ENCODE peak calls at places on chromosome 20, in seven cellular contexts. F, M, H, B, E, X and Q are unnamed samples. For H3K9me3 and H3K4me1, the result is how much of the 10 kb centered on the place peaks cover.

GRCh38 chr20:32605167-32605656 is 20.1 kb upstream of the NOL4L start:
- DNase-seq in F (peak), M (no peak), H (no peak), B (peak), E (no peak), X (no peak), Q (peak)

GRCh38 chr20:40890635-40891034 is 138.0 kb upstream of the TOP1 start:
- DNase-seq in F (no peak), M (no peak), H (no peak), B (no peak), E (no peak), X (no peak), Q (no peak)

GRCh38 chr20:50320910-50321796 is 130.5 kb downstream of the CEBPB start:
- DNase-seq in F (peak), M (no peak), H (no peak), B (peak), E (peak), X (no peak), Q (peak)

GRCh38 chr20:53611449-53611894 is 17.8 kb upstream of the ZNF217 start:
- DNase-seq in F (peak), M (peak), H (peak), B (no peak), E (no peak), X (no peak), Q (peak)

GRCh38 chr20:53872561-53873248 is 197.7 kb downstream of the BCAS1 start:
- DNase-seq in F (no peak), M (no peak), H (peak), B (no peak), E (no peak), X (peak), Q (peak)

GRCh38 chr20:13397300-13397724 is 176.2 kb downstream of the ISM1 start:
- DNase-seq in F (no peak), M (no peak), H (no peak), B (no peak), E (no peak), X (no peak), Q (no peak)

GRCh38 chr20:11247059-11247630 is 573.3 kb upstream of the JAG1 start:
- DNase-seq in F (no peak), M (no peak), H (no peak), B (no peak), E (no peak), X (no peak), Q (no peak)

GRCh38 chr20:409697-410559 is 1.8 kb downstream of the RBCK1 start:
- DNase-seq in F (peak), M (no peak), H (no peak), B (no peak), E (no peak), X (no peak), Q (no peak)

GRCh38 chr20:4152696-4153235 is 137.4 kb upstream of the RNF24 start:
- DNase-seq in F (no peak), M (no peak), H (no peak), B (peak), E (no peak), X (no peak), Q (no peak)

GRCh38 chr20:8633366-8633765 is 435.5 kb upstream of the PLCB4 start:
- DNase-seq in F (no peak), M (no peak), H (no peak), B (no peak), E (no peak), X (no peak), Q (peak)

GRCh38 chr20:57746832-57747404 is 37.1 kb upstream of the PMEPA1 start:
- DNase-seq in F (no peak), M (no peak), H (no peak), B (no peak), E (no peak), X (no peak), Q (no peak)

GRCh38 chr20:36267605-36268500 is 31.6 kb downstream of the AAR2 start:
- DNase-seq in F (no peak), M (no peak), H (no peak), B (no peak), E (no peak), X (no peak), Q (no peak)

GRCh38 chr20:31667315-31668285 is 29.9 kb downstream of the COX4I2 start:
- DNase-seq in F (no peak), M (no peak), H (no peak), B (no peak), E (no peak), X (no peak), Q (no peak)

GRCh38 chr20:18103497-18103896 is 34.2 kb upstream of the KAT14 start:
- DNase-seq in F (no peak), M (no peak), H (no peak), B (no peak), E (no peak), X (no peak), Q (no peak)

GRCh38 chr20:57589728-57590484 is 29.0 kb downstream of the PCK1 start:
- DNase-seq in F (peak), M (no peak), H (no peak), B (no peak), E (peak), X (no peak), Q (no peak)

GRCh38 chr20:33612001-33612400 is 50.1 kb upstream of the C20orf144 start:
- DNase-seq in F (no peak), M (no peak), H (no peak), B (no peak), E (no peak), X (no peak), Q (no peak)

GRCh38 chr20:56630086-56630493 is 984 bp downstream of the TFAP2C start:
- DNase-seq in F (peak), M (no peak), H (no peak), B (no peak), E (peak), X (no peak), Q (peak)

GRCh38 chr20:8766868-8767390 is 302.0 kb upstream of the PLCB4 start:
- DNase-seq in F (no peak), M (no peak), H (no peak), B (no peak), E (no peak), X (no peak), Q (no peak)

GRCh38 chr20:17985388-17986018 is 16.7 kb downstream of the MGME1 start:
- DNase-seq in F (peak), M (no peak), H (no peak), B (no peak), E (no peak), X (no peak), Q (no peak)

GRCh38 chr20:967796-968742 is 34.0 kb downstream of the RSPO4 start:
- DNase-seq in F (no peak), M (no peak), H (no peak), B (no peak), E (no peak), X (no peak), Q (no peak)

GRCh38 chr20:5531318-5532081 is 214.7 kb upstream of the PROKR2 start:
- DNase-seq in F (no peak), M (no peak), H (no peak), B (peak), E (no peak), X (no peak), Q (no peak)

GRCh38 chr20:57576002-57576401 is 15.1 kb downstream of the PCK1 start:
- DNase-seq in F (no peak), M (no peak), H (no peak), B (no peak), E (no peak), X (no peak), Q (no peak)

GRCh38 chr20:13449868-13450441 is 188.8 kb downstream of the TASP1 start:
- DNase-seq in F (no peak), M (no peak), H (no peak), B (no peak), E (no peak), X (no peak), Q (no peak)

GRCh38 chr20:41018153-41018552 is 10.5 kb upstream of the TOP1 start:
- DNase-seq in F (no peak), M (no peak), H (no peak), B (no peak), E (no peak), X (no peak), Q (no peak)

GRCh38 chr20:46505501-46505900 is 7.9 kb downstream of the ZNF334 start:
- DNase-seq in F (no peak), M (no peak), H (no peak), B (no peak), E (no peak), X (no peak), Q (no peak)

GRCh38 chr20:57881466-57882405 is 171.9 kb upstream of the PMEPA1 start:
- DNase-seq in F (no peak), M (peak), H (no peak), B (no peak), E (no peak), X (no peak), Q (no peak)

GRCh38 chr20:46899619-46900018 is 5.0 kb downstream of the EYA2 start:
- DNase-seq in F (no peak), M (no peak), H (no peak), B (no peak), E (no peak), X (no peak), Q (no peak)

GRCh38 chr20:62631336-62632317 is 10.7 kb upstream of the SLCO4A1 start:
- DNase-seq in F (no peak), M (no peak), H (no peak), B (no peak), E (peak), X (no peak), Q (no peak)

GRCh38 chr20:32626859-32627636 is 41.9 kb upstream of the NOL4L start:
- DNase-seq in F (peak), M (no peak), H (peak), B (no peak), E (no peak), X (peak), Q (no peak)

GRCh38 chr20:17225891-17226409 is 890 bp upstream of the PCSK2 start:
- DNase-seq in F (no peak), M (no peak), H (no peak), B (no peak), E (peak), X (no peak), Q (peak)

GRCh38 chr20:8143474-8143873 is 11.4 kb downstream of the PLCB1 start:
- DNase-seq in F (no peak), M (no peak), H (no peak), B (no peak), E (no peak), X (no peak), Q (no peak)

GRCh38 chr20:23293689-23294088 is 56.9 kb upstream of the NXT1 start:
- DNase-seq in F (peak), M (no peak), H (no peak), B (peak), E (no peak), X (no peak), Q (no peak)

GRCh38 chr20:30811896-30812671 is 445.4 kb upstream of the DEFB115 start:
- DNase-seq in F (no peak), M (no peak), H (no peak), B (no peak), E (peak), X (no peak), Q (peak)

GRCh38 chr20:58325914-58326313 is 16.4 kb downstream of the RAB22A start:
- DNase-seq in F (no peak), M (no peak), H (no peak), B (no peak), E (no peak), X (no peak), Q (no peak)

GRCh38 chr20:44070139-44070900 is 116.7 kb downstream of the JPH2 start:
- DNase-seq in F (no peak), M (peak), H (peak), B (peak), E (peak), X (peak), Q (no peak)

GRCh38 chr20:16011061-16011460 is 562.2 kb downstream of the KIF16B start:
- DNase-seq in F (no peak), M (no peak), H (no peak), B (no peak), E (no peak), X (no peak), Q (no peak)

GRCh38 chr20:38249536-38250310 is 10.8 kb downstream of the KIAA1755 start:
- DNase-seq in F (no peak), M (no peak), H (no peak), B (no peak), E (no peak), X (no peak), Q (no peak)

GRCh38 chr20:57779401-57780003 is 69.7 kb upstream of the PMEPA1 start:
- DNase-seq in F (no peak), M (no peak), H (no peak), B (no peak), E (no peak), X (no peak), Q (no peak)

GRCh38 chr20:15799871-15800270 is 773.4 kb downstream of the KIF16B start:
- DNase-seq in F (no peak), M (no peak), H (no peak), B (no peak), E (no peak), X (no peak), Q (peak)

GRCh38 chr20:61598586-61598985 is 346.5 kb downstream of the CDH4 start:
- DNase-seq in F (no peak), M (no peak), H (no peak), B (no peak), E (no peak), X (no peak), Q (no peak)
- H3K9me3 ChIP-seq in F (under half), M (under half), H (under half), B (under half), E (half or more), X (under half), Q (under half)

DNA sequence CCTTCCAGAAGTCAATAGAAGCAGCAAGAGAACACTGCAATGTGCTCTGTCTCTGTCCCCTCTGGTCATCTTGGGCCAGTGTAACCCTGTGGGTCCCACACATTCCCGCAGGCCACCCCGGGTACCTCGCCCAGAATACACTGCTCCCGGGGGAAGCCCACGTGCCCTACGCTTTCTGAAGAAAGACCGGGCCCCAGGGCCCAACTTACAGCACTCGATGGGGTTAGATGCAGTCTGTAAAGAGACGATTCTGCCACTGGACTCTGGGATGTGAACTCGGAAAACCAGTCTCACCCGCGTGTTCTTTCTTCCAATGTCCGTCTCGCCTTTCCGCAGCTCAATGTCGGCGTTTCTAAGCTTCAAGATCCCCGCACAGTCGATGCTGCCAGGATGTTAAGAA is 68.7 kb downstream of the NFATC2 start:
- DNase-seq in F (no peak), M (no peak), H (no peak), B (no peak), E (no peak), X (no peak), Q (no peak)
- H3K4me1 ChIP-seq in F (under half), M (under half), H (under half), B (under half), E (under half), X (under half), Q (under half)

GRCh38 chr20:24813080-24813479 is 136.0 kb upstream of the CST7 start:
- DNase-seq in F (no peak), M (no peak), H (no peak), B (no peak), E (no peak), X (no peak), Q (no peak)

GRCh38 chr20:24815196-24815815 is 133.8 kb upstream of the CST7 start:
- DNase-seq in F (no peak), M (no peak), H (no peak), B (no peak), E (no peak), X (no peak), Q (no peak)

GRCh38 chr20:24815931-24816330 is 133.1 kb upstream of the CST7 start:
- DNase-seq in F (no peak), M (no peak), H (no peak), B (no peak), E (no peak), X (no peak), Q (no peak)

GRCh38 chr20:24813936-24814335 is 135.1 kb upstream of the CST7 start:
- DNase-seq in F (no peak), M (no peak), H (no peak), B (no peak), E (no peak), X (no peak), Q (no peak)

DNA sequence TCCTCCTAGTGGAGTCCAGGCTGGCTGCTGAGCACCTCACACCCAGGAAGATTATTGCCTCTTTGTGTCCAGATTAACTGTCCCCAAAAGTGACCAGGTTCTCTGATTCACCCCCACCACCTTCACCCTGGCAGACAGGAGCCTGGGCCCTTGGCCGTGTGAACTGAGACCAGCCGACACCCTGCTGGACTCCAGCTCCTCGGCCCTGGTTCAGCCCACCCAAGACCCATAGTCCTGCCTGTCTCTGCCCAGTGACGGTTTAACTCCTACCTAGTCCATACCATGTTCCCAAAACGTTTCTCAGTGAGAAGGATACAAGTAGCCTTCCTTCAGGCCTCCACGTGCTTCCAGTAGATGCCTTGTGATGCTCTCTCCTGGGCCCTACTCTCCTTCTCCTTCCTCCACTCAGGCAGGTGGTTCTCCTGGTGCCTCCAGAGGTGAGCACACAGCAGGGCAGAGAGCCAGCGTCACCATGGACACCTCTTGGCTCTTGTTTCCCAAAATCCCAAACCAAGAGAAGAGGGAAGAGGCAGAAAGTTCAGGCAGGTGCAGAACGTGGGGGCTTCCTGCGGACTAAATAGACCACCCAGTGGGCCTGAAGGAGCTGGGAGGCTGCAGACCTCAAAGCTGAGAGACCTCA is 134.4 kb upstream of the CST7 start:
- DNase-seq in F (no peak), M (no peak), H (no peak), B (no peak), E (no peak), X (no peak), Q (no peak)
- H3K27ac ChIP-seq in F (no peak), M (no peak), H (no peak), B (no peak), E (no peak), X (no peak), Q (no peak)

DNA sequence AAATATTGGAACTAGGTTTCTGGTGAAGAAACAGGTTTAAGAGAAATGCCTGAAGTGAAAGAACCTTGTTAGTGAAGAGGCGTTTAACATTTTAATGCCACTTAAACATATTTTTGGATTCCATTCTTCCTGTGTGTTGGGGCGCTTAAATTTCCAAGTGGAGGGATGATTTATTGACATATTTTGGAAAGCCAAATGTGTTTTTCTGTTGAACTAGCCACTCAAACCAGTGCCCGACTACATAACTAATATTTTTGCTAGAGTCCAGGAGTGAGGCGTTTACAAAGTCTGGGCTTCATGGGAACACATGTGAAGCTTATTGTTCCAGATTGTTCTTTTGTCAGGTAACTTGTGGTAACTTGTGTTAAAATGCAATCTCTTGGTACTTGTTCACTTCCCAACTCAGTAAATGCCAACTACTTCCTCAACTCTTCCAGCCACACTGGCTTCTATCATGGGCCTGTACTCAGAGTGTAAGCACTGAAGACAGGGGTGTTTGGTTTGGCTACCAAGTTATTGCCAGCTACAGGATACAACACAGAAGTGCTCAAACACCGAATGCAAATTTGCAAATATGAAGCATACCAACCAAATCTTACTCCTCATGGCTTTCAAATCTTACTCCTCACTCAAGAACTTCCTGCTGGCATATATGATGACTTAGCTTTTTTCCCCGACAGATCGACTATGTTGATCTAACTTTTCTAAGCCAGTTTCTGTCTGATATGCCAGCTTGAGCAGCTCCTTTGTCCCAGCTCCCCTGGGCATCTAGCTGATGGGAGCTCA is 2.0 kb upstream of the ZNFX1 start:
- DNase-seq in F (no peak), M (no peak), H (no peak), B (no peak), E (no peak), X (no peak), Q (no peak)
- H3K9me3 ChIP-seq in F (under half), M (under half), H (under half), B (under half), E (under half), X (under half), Q (under half)

GRCh38 chr20:63980317-63980805 is 571 bp upstream of the PRPF6 start:
- DNase-seq in F (no peak), M (no peak), H (no peak), B (no peak), E (no peak), X (peak), Q (peak)
- H3K4me1 ChIP-seq in F (under half), M (under half), H (half or more), B (under half), E (half or more), X (half or more), Q (under half)

GRCh38 chr20:20734475-20734948 is 22.1 kb upstream of the RALGAPA2 start:
- DNase-seq in F (no peak), M (peak), H (no peak), B (no peak), E (no peak), X (no peak), Q (no peak)
- H3K27ac ChIP-seq in F (no peak), M (peak), H (no peak), B (no peak), E (peak), X (no peak), Q (no peak)